ENCODE peak calls at places on chromosome 6, in five cellular contexts. H, R, S, X and W are unnamed samples.

GRCh38 chr6:69331886-69332285 is 464.9 kb downstream of the LMBRD1 start:
- DNase-seq in H (no peak), X (no peak), R (no peak), S (no peak), W (no peak)

GRCh38 chr6:166004491-166005275 is 163.0 kb downstream of the TBXT start:
- DNase-seq in H (no peak), S (no peak), X (no peak), R (no peak), W (no peak)

GRCh38 chr6:131258816-131259476 is 123.7 kb downstream of the AKAP7 start:
- DNase-seq in R (no peak), H (no peak), S (no peak), X (no peak), W (no peak)

GRCh38 chr6:33018904-33019303 is 9.5 kb upstream of the HLA-DOA start:
- DNase-seq in S (peak; percentile 49), H (no peak), R (no peak), X (peak; percentile 23), W (no peak)

GRCh38 chr6:45665859-45666258 is 288.1 kb upstream of the SUPT3H start:
- DNase-seq in R (no peak), H (no peak), X (no peak), S (no peak), W (no peak)

GRCh38 chr6:40642837-40643236 is 55.7 kb upstream of the LRFN2 start:
- DNase-seq in R (no peak), X (no peak), H (no peak), S (no peak), W (no peak)

GRCh38 chr6:134145786-134146185 is 93.4 kb upstream of the SLC2A12 start:
- DNase-seq in S (no peak), X (no peak), R (peak; percentile 36), H (no peak), W (no peak)

GRCh38 chr6:105077592-105078463 is 102.0 kb downstream of the POPDC3 start:
- DNase-seq in H (no peak), R (no peak), X (peak; percentile 69), S (no peak), W (no peak)

GRCh38 chr6:13992417-13993055 is 67.8 kb downstream of the RNF182 start:
- DNase-seq in X (no peak), R (no peak), H (no peak), S (no peak), W (no peak)

GRCh38 chr6:107730106-107730505 is 94.0 kb downstream of the SCML4 start:
- DNase-seq in R (no peak), X (no peak), H (no peak), S (no peak), W (peak; percentile 84)

GRCh38 chr6:138666636-138667035 is 106.9 kb upstream of the CCDC28A start:
- DNase-seq in S (no peak), X (no peak), H (no peak), R (no peak), W (no peak)

GRCh38 chr6:113375950-113376846 is 480.9 kb upstream of the MARCKS start:
- DNase-seq in S (no peak), R (no peak), X (no peak), H (no peak), W (no peak)

GRCh38 chr6:45569210-45569945 is 191.6 kb upstream of the SUPT3H start:
- DNase-seq in H (no peak), X (no peak), R (no peak), S (peak; percentile 33), W (no peak)

GRCh38 chr6:31912186-31912585 is 10.3 kb upstream of the ZBTB12 start:
- DNase-seq in H (peak; percentile 40), S (no peak), X (no peak), R (no peak), W (no peak)